ENCODE peak calls at places on chromosomes 16 and 17, in six cellular contexts. One of them, this sample, is unnamed.

GRCh38 chr17:66782866-66783265 is 52.1 kb upstream of the CACNG5 start:
- DNase-seq in cardiac muscle cell: no peak
- DNase-seq in transverse colon: no peak
- DNase-seq in SK-N-SH: no peak
- DNase-seq in amygdala: no peak
- DNase-seq in COR-L47: no peak
- DNase-seq in this sample: no peak

GRCh38 chr17:82338858-82339633 is 5.5 kb upstream of the SECTM1 start:
- DNase-seq in COR-L47: no peak
- DNase-seq in SK-N-SH: no peak
- DNase-seq in amygdala: no peak
- DNase-seq in cardiac muscle cell: no peak
- DNase-seq in transverse colon: peak
- DNase-seq in this sample: no peak

GRCh38 chr16:23534868-23535860 is 22.0 kb downstream of the EARS2 start:
- DNase-seq in COR-L47: no peak
- DNase-seq in cardiac muscle cell: no peak
- DNase-seq in amygdala: no peak
- DNase-seq in transverse colon: no peak
- DNase-seq in SK-N-SH: no peak
- DNase-seq in this sample: no peak

GRCh38 chr16:85573696-85574641 is 39.2 kb upstream of the GSE1 start:
- DNase-seq in transverse colon: no peak
- DNase-seq in cardiac muscle cell: peak
- DNase-seq in amygdala: no peak
- DNase-seq in SK-N-SH: peak
- DNase-seq in COR-L47: no peak
- DNase-seq in this sample: no peak

GRCh38 chr17:48045270-48046001 is 2.7 kb upstream of the NFE2L1 start:
- DNase-seq in transverse colon: no peak
- DNase-seq in COR-L47: no peak
- DNase-seq in SK-N-SH: no peak
- DNase-seq in amygdala: no peak
- DNase-seq in cardiac muscle cell: no peak
- DNase-seq in this sample: no peak

GRCh38 chr17:4968166-4968915 is 724 bp upstream of the SPAG7 start:
- DNase-seq in COR-L47: no peak
- DNase-seq in cardiac muscle cell: peak
- DNase-seq in amygdala: no peak
- DNase-seq in SK-N-SH: peak
- DNase-seq in transverse colon: no peak
- DNase-seq in this sample: no peak

GRCh38 chr16:28904363-28904762 is 20.7 kb downstream of the RABEP2 start:
- DNase-seq in SK-N-SH: no peak
- DNase-seq in transverse colon: no peak
- DNase-seq in amygdala: no peak
- DNase-seq in COR-L47: no peak
- DNase-seq in cardiac muscle cell: no peak
- DNase-seq in this sample: no peak

GRCh38 chr17:80969030-80969673 is 22.5 kb upstream of the CHMP6 start:
- DNase-seq in transverse colon: no peak
- DNase-seq in cardiac muscle cell: no peak
- DNase-seq in COR-L47: no peak
- DNase-seq in SK-N-SH: peak
- DNase-seq in amygdala: no peak
- DNase-seq in this sample: no peak

GRCh38 chr17:50699410-50699809 is 8.3 kb downstream of the ANKRD40 start:
- DNase-seq in SK-N-SH: no peak
- DNase-seq in cardiac muscle cell: no peak
- DNase-seq in COR-L47: no peak
- DNase-seq in transverse colon: no peak
- DNase-seq in amygdala: no peak
- DNase-seq in this sample: no peak

GRCh38 chr16:35210681-35211433 is 1751.4 kb downstream of the TP53TG3F start:
- DNase-seq in transverse colon: no peak
- DNase-seq in SK-N-SH: no peak
- DNase-seq in COR-L47: no peak
- DNase-seq in amygdala: no peak
- DNase-seq in cardiac muscle cell: no peak
- DNase-seq in this sample: no peak

GRCh38 chr17:12821376-12821940 is 32.2 kb downstream of the ARHGAP44 start:
- DNase-seq in transverse colon: peak
- DNase-seq in amygdala: no peak
- DNase-seq in COR-L47: no peak
- DNase-seq in SK-N-SH: no peak
- DNase-seq in cardiac muscle cell: no peak
- DNase-seq in this sample: no peak

GRCh38 chr17:7549401-7550055 is 670 bp downstream of the TNFSF12 start:
- DNase-seq in amygdala: no peak
- DNase-seq in cardiac muscle cell: no peak
- DNase-seq in transverse colon: peak
- DNase-seq in SK-N-SH: no peak
- DNase-seq in COR-L47: no peak
- DNase-seq in this sample: no peak

GRCh38 chr16:46688101-46688656 is 799 bp downstream of the VPS35 start:
- DNase-seq in transverse colon: peak
- DNase-seq in SK-N-SH: no peak
- DNase-seq in amygdala: no peak
- DNase-seq in COR-L47: no peak
- DNase-seq in cardiac muscle cell: no peak
- DNase-seq in this sample: no peak

GRCh38 chr17:81589612-81590011 is 37.5 kb upstream of the FAAP100 start:
- DNase-seq in amygdala: no peak
- DNase-seq in cardiac muscle cell: no peak
- DNase-seq in COR-L47: no peak
- DNase-seq in transverse colon: no peak
- DNase-seq in SK-N-SH: no peak
- DNase-seq in this sample: no peak

GRCh38 chr17:18011286-18011685 is 27.7 kb downstream of the ATPAF2 start:
- DNase-seq in COR-L47: no peak
- DNase-seq in cardiac muscle cell: no peak
- DNase-seq in transverse colon: no peak
- DNase-seq in SK-N-SH: no peak
- DNase-seq in amygdala: no peak
- DNase-seq in this sample: no peak